ENCODE peak calls at places on chromosomes 12 and 14, in ten cellular contexts. O, C, L, G, U, X, V, K, A and J are unnamed samples.

GRCh38 chr12:111268738-111269572 is 99.9 kb downstream of the PHETA1 start:
- DNase-seq in X (peak), G (no peak), O (no peak), L (no peak), K (no peak), C (no peak), A (no peak), V (no peak), U (peak), J (no peak)

GRCh38 chr14:76181546-76181945 is 29.8 kb downstream of the GPATCH2L start:
- DNase-seq in L (no peak), G (no peak), C (no peak), A (no peak), K (no peak), U (peak), O (no peak), V (no peak), X (no peak), J (peak)

GRCh38 chr14:74977901-74978385 is 22.5 kb upstream of the PGF start:
- DNase-seq in L (no peak), X (no peak), A (no peak), K (no peak), C (no peak), V (no peak), O (no peak), U (no peak), G (no peak), J (no peak)

GRCh38 chr12:5567021-5567744 is 135.3 kb downstream of the NTF3 start:
- DNase-seq in X (no peak), A (peak), U (no peak), L (no peak), G (no peak), C (no peak), V (no peak), K (no peak), O (no peak), J (no peak)

GRCh38 chr12:50458606-50459005 is 46.2 kb upstream of the DIP2B start:
- DNase-seq in O (peak), A (no peak), C (no peak), U (peak), V (no peak), L (no peak), K (no peak), X (no peak), G (no peak), J (no peak)

GRCh38 chr12:108788076-108788782 is 56.9 kb upstream of the CORO1C start:
- DNase-seq in O (no peak), V (no peak), U (peak), L (no peak), X (no peak), K (no peak), A (no peak), C (no peak), G (no peak), J (no peak)

GRCh38 chr12:107655281-107656065 is 30.1 kb upstream of the PWP1 start:
- DNase-seq in U (no peak), L (no peak), C (no peak), A (no peak), V (no peak), O (no peak), X (no peak), K (peak), G (no peak), J (no peak)

GRCh38 chr12:49515266-49515665 is 23.6 kb upstream of the KCNH3 start:
- DNase-seq in U (peak), A (no peak), G (no peak), L (no peak), K (no peak), V (no peak), O (peak), C (peak), X (no peak), J (peak)

GRCh38 chr12:47551426-47551851 is 154.4 kb downstream of the RPAP3 start:
- DNase-seq in A (no peak), V (no peak), L (no peak), K (no peak), C (peak), G (no peak), O (no peak), U (peak), X (peak), J (no peak)

GRCh38 chr12:132620893-132621656 is 2.5 kb downstream of the P2RX2 start:
- DNase-seq in K (no peak), G (no peak), V (no peak), L (no peak), C (no peak), U (no peak), A (no peak), X (no peak), O (no peak), J (no peak)

GRCh38 chr14:89226789-89227489 is 190.1 kb downstream of the FOXN3 start:
- DNase-seq in O (no peak), U (no peak), L (no peak), K (no peak), C (no peak), A (no peak), V (no peak), G (no peak), X (no peak), J (no peak)

GRCh38 chr12:26010293-26010821 is 51.9 kb downstream of the RASSF8 start:
- DNase-seq in C (peak), V (no peak), U (peak), X (no peak), O (peak), L (no peak), A (peak), G (no peak), K (no peak), J (no peak)

GRCh38 chr12:13478650-13479181 is 282.2 kb downstream of the EMP1 start:
- DNase-seq in A (no peak), O (no peak), L (no peak), K (no peak), V (no peak), U (no peak), C (no peak), X (no peak), G (no peak), J (no peak)

GRCh38 chr14:89166650-89167049 is 250.4 kb downstream of the FOXN3 start:
- DNase-seq in L (no peak), G (no peak), A (no peak), V (no peak), C (no peak), K (no peak), U (no peak), X (no peak), O (no peak), J (no peak)

GRCh38 chr14:56199095-56199975 is 81.1 kb downstream of the PELI2 start:
- DNase-seq in U (peak), C (peak), K (peak), V (no peak), G (no peak), L (no peak), X (peak), A (no peak), O (peak), J (peak)

GRCh38 chr12:69908208-69908607 is 83.2 kb downstream of the MYRFL start:
- DNase-seq in O (no peak), X (no peak), L (no peak), A (no peak), G (no peak), U (peak), V (no peak), C (no peak), K (no peak), J (no peak)

GRCh38 chr14:60863251-60863650 is 117.6 kb downstream of the TRMT5 start:
- DNase-seq in O (no peak), G (no peak), C (no peak), V (no peak), L (no peak), U (no peak), X (no peak), A (no peak), K (no peak), J (no peak)

GRCh38 chr14:23294734-23295561 is 7.7 kb downstream of the PPP1R3E start:
- DNase-seq in X (peak), L (peak), V (no peak), G (peak), K (peak), U (peak), O (peak), A (peak), C (peak), J (peak)

GRCh38 chr12:91920276-91920675 is 225.4 kb downstream of the BTG1 start:
- DNase-seq in L (no peak), G (no peak), K (no peak), O (no peak), C (no peak), A (no peak), V (no peak), U (peak), X (no peak), J (no peak)